ENCODE peak calls at places on chromosomes 16 and 17, in seven cellular contexts. I, C, P, S, M, G and W are unnamed samples. For H3K4me1, the result is how much of the 10 kb centered on the place peaks cover.

GRCh38 chr16:4511441-4512082 is 27.0 kb downstream of the CDIP1 start:
- DNase-seq in G (peak), I (no peak), M (peak), S (no peak), C (peak), P (no peak), W (peak)

GRCh38 chr17:69539781-69540319 is 125.4 kb downstream of the MAP2K6 start:
- DNase-seq in M (no peak), C (no peak), P (no peak), G (peak), S (no peak), I (no peak), W (no peak)

GRCh38 chr16:5315914-5316313 is 218.3 kb upstream of the EEF2KMT start:
- DNase-seq in M (no peak), C (no peak), I (no peak), G (no peak), S (no peak), P (no peak), W (no peak)

GRCh38 chr17:66776999-66777688 is 57.8 kb upstream of the CACNG5 start:
- DNase-seq in M (no peak), I (no peak), C (no peak), P (no peak), S (no peak), G (no peak), W (no peak)

GRCh38 chr17:5715478-5715877 is 131.2 kb upstream of the NLRP1 start:
- DNase-seq in C (no peak), S (no peak), P (no peak), G (no peak), I (no peak), M (peak), W (no peak)

GRCh38 chr16:78506372-78507193 is 407.1 kb downstream of the WWOX start:
- DNase-seq in C (no peak), M (no peak), G (no peak), P (no peak), S (no peak), I (no peak), W (no peak)

GRCh38 chr16:70789231-70789926 is 11.6 kb downstream of the VAC14 start:
- DNase-seq in M (peak), I (no peak), G (peak), C (peak), S (peak), P (no peak), W (no peak)

GRCh38 chr16:8920676-8921625 is 38.8 kb downstream of the LITAFD start:
- DNase-seq in I (no peak), S (no peak), G (no peak), M (no peak), P (no peak), C (no peak), W (no peak)

GRCh38 chr17:30939059-30939689 is 17.4 kb downstream of the ADAP2 start:
- DNase-seq in S (no peak), P (no peak), M (no peak), I (no peak), C (no peak), G (no peak), W (no peak)

GRCh38 chr16:80968386-80969113 is 38.1 kb downstream of the CMC2 start:
- DNase-seq in P (peak), I (no peak), S (no peak), M (no peak), G (no peak), C (no peak), W (no peak)

GRCh38 chr16:22948058-22948602 is 134.2 kb downstream of the HS3ST2 start:
- DNase-seq in M (no peak), P (peak), S (no peak), G (peak), C (no peak), I (no peak), W (no peak)

GRCh38 chr16:84284168-84284722 is 10.4 kb upstream of the WFDC1 start:
- DNase-seq in P (peak), M (peak), G (peak), I (no peak), S (peak), C (peak), W (peak)

GRCh38 chr16:67158637-67159600 is 790 bp downstream of the TRADD start:
- DNase-seq in G (peak), C (peak), S (no peak), P (peak), I (peak), M (no peak), W (peak)

GRCh38 chr16:50741225-50741807 is 570 bp upstream of the CYLD start:
- DNase-seq in I (no peak), M (no peak), P (no peak), C (peak), G (no peak), S (no peak), W (no peak)

GRCh38 chr16:88713568-88714419 is 7.5 kb downstream of the CTU2 start:
- DNase-seq in G (no peak), I (no peak), C (no peak), P (no peak), M (no peak), S (no peak), W (no peak)

GRCh38 chr16:17258848-17259713 is 211.7 kb downstream of the XYLT1 start:
- DNase-seq in G (no peak), I (no peak), C (peak), M (no peak), S (no peak), P (no peak), W (peak)

GRCh38 chr17:50872710-50873424 is 6.7 kb upstream of the TOB1 start:
- DNase-seq in I (peak), S (peak), G (peak), P (no peak), M (no peak), C (no peak), W (no peak)

GRCh38 chr17:62980842-62981241 is 14.8 kb downstream of the TANC2 start:
- DNase-seq in G (no peak), M (no peak), P (no peak), I (no peak), S (no peak), C (no peak), W (no peak)

DNA sequence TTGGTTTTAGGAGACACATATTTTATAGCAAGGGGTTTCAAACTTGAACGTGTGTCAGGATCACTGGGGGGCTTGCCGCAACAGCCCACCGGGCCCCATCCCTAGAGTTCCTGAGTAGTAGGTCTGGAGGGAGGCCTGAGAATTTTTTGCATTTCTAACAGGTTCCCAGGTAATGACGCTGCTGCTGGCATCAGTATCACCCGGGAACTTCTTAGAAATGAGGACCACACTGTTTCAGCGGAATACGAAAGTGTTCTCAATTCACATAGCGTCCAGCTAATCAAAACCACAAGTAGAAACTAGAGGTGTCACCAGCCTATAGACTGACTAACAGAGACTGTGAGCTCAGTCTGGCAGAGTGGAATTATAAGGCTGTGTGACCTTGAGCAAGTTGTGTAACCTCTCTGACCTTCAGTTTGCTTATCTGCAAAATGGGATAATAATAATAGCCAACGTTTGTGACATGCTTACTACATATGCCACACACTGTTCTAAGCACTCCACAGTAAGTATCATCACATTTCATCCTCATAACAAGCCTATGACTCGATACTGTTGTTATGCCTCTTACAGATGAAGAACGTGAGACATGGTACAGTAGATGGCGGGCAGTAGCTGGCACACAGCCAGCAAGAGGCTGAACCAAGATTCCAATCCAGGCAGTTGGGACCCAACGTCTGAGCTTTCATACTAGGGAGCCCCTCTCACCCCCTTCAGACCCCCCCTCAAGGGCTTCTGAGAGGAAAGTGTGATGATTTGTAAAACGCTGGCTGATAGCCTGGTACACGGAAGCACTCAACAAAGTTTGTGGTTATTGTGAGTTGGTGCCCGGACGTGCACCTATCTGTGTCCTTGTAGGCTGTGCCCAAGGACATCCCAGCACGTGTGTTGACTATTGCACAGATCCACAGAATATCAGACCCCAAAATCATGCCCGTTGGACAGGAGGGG is 4.6 kb upstream of the ICAM2 start:
- DNase-seq in C (no peak), M (no peak), I (peak), P (no peak), S (no peak), G (no peak), W (no peak)
- H3K4me1 ChIP-seq in C (under half), M (under half), I (half or more), P (under half), S (under half), G (under half), W (under half)

GRCh38 chr17:8925141-8925540 is 40.4 kb downstream of the PIK3R5 start:
- DNase-seq in M (no peak), P (no peak), S (no peak), G (no peak), I (no peak), C (no peak), W (no peak)

GRCh38 chr17:8922923-8923322 is 42.6 kb downstream of the PIK3R5 start:
- DNase-seq in M (no peak), C (no peak), G (no peak), I (no peak), P (no peak), S (no peak), W (no peak)

GRCh38 chr17:8924595-8924994 is 40.9 kb downstream of the PIK3R5 start:
- DNase-seq in C (no peak), S (no peak), G (no peak), M (no peak), I (no peak), P (no peak), W (no peak)

GRCh38 chr17:8922451-8922850 is 43.1 kb downstream of the PIK3R5 start:
- DNase-seq in S (no peak), G (peak), I (no peak), M (peak), C (no peak), P (no peak), W (no peak)

DNA sequence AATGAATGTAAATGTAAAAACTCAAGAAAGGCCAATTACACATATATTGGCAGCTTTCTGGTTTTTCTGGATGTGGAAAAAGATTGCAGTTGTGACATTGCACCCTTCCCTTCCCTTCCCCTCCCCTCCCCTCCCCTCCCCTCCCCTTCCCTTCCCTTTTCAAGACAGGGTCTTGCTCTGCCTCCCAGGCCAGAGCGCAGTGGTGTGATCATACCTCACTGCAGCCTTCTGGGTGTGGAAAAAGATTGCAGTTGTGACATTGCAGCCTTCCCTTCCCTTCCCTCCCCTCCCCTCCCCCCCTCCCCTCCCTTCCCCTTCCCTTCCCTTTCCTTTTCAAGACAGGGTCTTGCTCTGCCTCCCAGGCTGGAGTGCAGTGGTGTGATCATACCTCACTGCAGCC is 41.7 kb downstream of the PIK3R5 start:
- DNase-seq in I (no peak), S (no peak), G (no peak), P (no peak), M (no peak), C (no peak), W (no peak)
- H3K4me1 ChIP-seq in I (under half), S (under half), G (under half), P (under half), M (under half), C (under half), W (under half)

DNA sequence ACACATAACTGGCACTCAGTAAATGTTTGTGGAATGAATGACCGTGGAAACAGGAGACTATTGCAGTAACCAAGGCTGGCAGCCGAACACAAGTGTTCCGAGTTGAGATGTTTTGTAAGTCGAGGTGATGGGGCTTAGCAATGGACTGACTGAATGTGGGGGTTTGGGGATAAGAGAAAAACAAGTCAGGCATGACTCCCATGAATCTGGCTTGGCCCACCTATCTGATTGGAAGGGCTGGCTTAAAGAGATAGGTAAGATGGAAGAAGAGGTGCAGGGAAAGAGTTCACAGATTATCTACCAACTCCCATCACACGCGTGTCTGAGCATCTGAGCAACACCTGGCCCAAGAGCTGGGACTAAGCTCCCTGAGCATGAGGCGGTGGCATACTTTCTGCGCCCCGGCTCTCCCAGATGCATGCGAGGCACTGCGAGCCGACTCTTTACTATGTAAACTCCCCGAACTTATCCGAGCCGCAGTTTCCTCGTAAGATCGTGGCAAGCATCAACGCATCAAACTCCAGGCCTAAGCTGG is 539 bp downstream of the IFT20 start:
- DNase-seq in S (no peak), C (no peak), G (no peak), P (no peak), I (no peak), M (no peak), W (no peak)
- H3K4me1 ChIP-seq in S (under half), C (under half), G (under half), P (under half), I (under half), M (under half), W (under half)

DNA sequence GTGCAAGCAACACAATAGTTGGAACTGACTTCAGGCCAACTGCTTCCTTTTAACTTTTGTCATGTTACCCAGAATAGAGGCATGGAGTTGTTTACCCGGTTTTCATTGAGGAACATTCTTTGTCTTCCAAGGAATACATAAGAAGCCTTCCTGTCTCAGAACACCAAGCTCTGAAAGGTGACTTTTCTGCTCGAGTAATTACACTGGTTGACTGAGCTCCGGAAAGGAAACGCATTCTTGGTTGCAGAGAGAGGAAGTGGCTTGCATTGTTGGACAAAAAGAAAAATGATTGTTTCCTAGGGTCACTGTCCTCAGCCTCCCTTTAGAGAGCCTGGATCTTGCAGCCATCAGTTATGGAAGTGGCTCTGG is 30.8 kb upstream of the SEC14L1 start:
- DNase-seq in M (no peak), S (no peak), G (peak), P (no peak), C (no peak), I (no peak), W (no peak)
- H3K4me1 ChIP-seq in M (under half), S (under half), G (under half), P (under half), C (under half), I (under half), W (half or more)

GRCh38 chr17:77286641-77287431 is 146.1 kb downstream of the SEC14L1 start:
- DNase-seq in M (no peak), P (peak), S (peak), C (peak), G (peak), I (no peak), W (no peak)

GRCh38 chr17:77287432-77288068 is 146.8 kb downstream of the SEC14L1 start:
- DNase-seq in G (peak), C (peak), P (peak), M (no peak), S (peak), I (no peak), W (no peak)

GRCh38 chr17:77295410-77295809 is 154.6 kb downstream of the SEC14L1 start:
- DNase-seq in G (no peak), C (no peak), I (no peak), S (no peak), P (no peak), M (no peak), W (no peak)

GRCh38 chr17:77288115-77288619 is 147.4 kb downstream of the SEC14L1 start:
- DNase-seq in I (no peak), G (no peak), P (peak), C (peak), S (no peak), M (no peak), W (no peak)

DNA sequence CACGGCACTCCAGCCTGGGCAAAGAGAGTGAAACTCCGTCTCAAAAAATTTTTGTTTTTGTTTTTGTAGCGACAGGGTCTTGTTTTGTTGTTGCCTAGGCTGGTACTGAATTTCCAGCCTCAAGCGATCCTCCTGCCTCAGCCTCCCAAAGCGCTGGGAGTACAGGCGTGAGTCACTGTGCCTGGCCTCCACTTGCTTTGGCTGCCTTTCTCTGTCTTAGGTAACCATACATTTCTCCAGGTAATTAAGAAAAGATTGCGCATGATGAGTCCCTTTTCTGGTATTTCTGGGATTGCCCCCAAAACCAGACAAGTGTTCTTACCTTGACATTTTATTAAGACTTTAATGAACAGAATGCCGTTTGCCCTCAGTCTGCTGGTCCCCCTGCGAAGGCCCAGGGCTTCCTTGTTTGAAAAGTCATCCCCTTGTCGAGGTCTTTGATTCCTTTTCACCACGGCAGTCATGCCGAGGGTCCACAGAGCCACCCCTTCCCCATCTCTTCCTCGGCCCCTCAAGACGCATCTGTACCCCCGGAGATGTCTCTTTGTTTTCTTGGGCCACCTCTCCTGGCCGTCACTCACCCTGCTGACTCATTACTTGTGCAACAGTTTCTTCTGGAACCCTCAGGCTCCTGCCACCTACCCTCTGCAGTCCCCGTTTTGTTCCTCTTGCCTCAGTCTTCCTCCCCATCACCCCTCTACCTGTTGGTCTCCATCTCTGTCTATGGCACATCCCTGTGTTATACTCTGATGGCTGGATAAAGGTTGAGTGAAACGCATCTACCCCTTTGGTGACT is 151.0 kb downstream of the SEC14L1 start:
- DNase-seq in I (no peak), S (no peak), P (no peak), C (no peak), G (no peak), M (no peak), W (no peak)
- H3K4me1 ChIP-seq in I (under half), S (under half), P (under half), C (under half), G (under half), M (under half), W (under half)

GRCh38 chr16:85583491-85584181 is 29.5 kb upstream of the GSE1 start:
- DNase-seq in C (no peak), G (peak), S (no peak), M (no peak), I (no peak), P (no peak), W (no peak)
- H3K4me1 ChIP-seq in C (half or more), G (half or more), S (under half), M (under half), I (under half), P (under half), W (under half)